ENCODE peak calls at places on chromosomes 4 and X, in five cellular contexts. One of them, this sample, is unnamed.

GRCh38 chr4:79913581-79913980 is 159.4 kb downstream of the ANTXR2 start:
- DNase-seq in spleen: no peak
- DNase-seq in adrenal gland: no peak
- DNase-seq in endothelial cell of umbilical vein: no peak
- DNase-seq in tibial nerve: no peak
- DNase-seq in this sample: no peak

GRCh38 chr4:21447320-21448055 is 501.1 kb downstream of the KCNIP4 start:
- DNase-seq in endothelial cell of umbilical vein: no peak
- DNase-seq in tibial nerve: no peak
- DNase-seq in spleen: no peak
- DNase-seq in adrenal gland: no peak
- DNase-seq in this sample: no peak

GRCh38 chr4:152853293-152853692 is 73.5 kb downstream of the ARFIP1 start:
- DNase-seq in tibial nerve: no peak
- DNase-seq in adrenal gland: no peak
- DNase-seq in spleen: no peak
- DNase-seq in endothelial cell of umbilical vein: no peak
- DNase-seq in this sample: no peak

GRCh38 chr4:67131224-67131623 is 414.1 kb downstream of the CENPC start:
- DNase-seq in spleen: no peak
- DNase-seq in adrenal gland: no peak
- DNase-seq in endothelial cell of umbilical vein: no peak
- DNase-seq in tibial nerve: no peak
- DNase-seq in this sample: no peak

GRCh38 chrX:53456254-53456653 is 22.1 kb upstream of the HSD17B10 start:
- DNase-seq in tibial nerve: no peak
- DNase-seq in spleen: no peak
- DNase-seq in adrenal gland: no peak
- DNase-seq in endothelial cell of umbilical vein: no peak
- DNase-seq in this sample: no peak

GRCh38 chrX:17474892-17475291 is 99.9 kb downstream of the NHS start:
- DNase-seq in endothelial cell of umbilical vein: no peak
- DNase-seq in spleen: no peak
- DNase-seq in adrenal gland: no peak
- DNase-seq in tibial nerve: no peak
- DNase-seq in this sample: no peak

GRCh38 chr4:75736862-75737261 is 12.5 kb downstream of the USO1 start:
- DNase-seq in tibial nerve: no peak
- DNase-seq in endothelial cell of umbilical vein: no peak
- DNase-seq in spleen: no peak
- DNase-seq in adrenal gland: no peak
- DNase-seq in this sample: no peak

GRCh38 chr4:52957220-52957686 is 95.1 kb downstream of the RASL11B start:
- DNase-seq in adrenal gland: no peak
- DNase-seq in endothelial cell of umbilical vein: no peak
- DNase-seq in spleen: no peak
- DNase-seq in tibial nerve: no peak
- DNase-seq in this sample: no peak

GRCh38 chr4:174292473-174292872 is 8.8 kb downstream of the CEP44 start:
- DNase-seq in adrenal gland: no peak
- DNase-seq in spleen: no peak
- DNase-seq in tibial nerve: no peak
- DNase-seq in endothelial cell of umbilical vein: no peak
- DNase-seq in this sample: no peak

GRCh38 chr4:124111922-124112321 is 600.6 kb downstream of the ANKRD50 start:
- DNase-seq in endothelial cell of umbilical vein: peak; percentile 84
- DNase-seq in spleen: no peak
- DNase-seq in adrenal gland: no peak
- DNase-seq in tibial nerve: no peak
- DNase-seq in this sample: peak; percentile 53

GRCh38 chr4:55125087-55125721 is at the start of gene KDR:
- DNase-seq in adrenal gland: no peak
- DNase-seq in tibial nerve: no peak
- DNase-seq in endothelial cell of umbilical vein: peak; percentile 68
- DNase-seq in spleen: no peak
- DNase-seq in this sample: no peak

GRCh38 chrX:57227691-57228090 is 58.8 kb upstream of the FAAH2 start:
- DNase-seq in spleen: no peak
- DNase-seq in tibial nerve: no peak
- DNase-seq in adrenal gland: no peak
- DNase-seq in endothelial cell of umbilical vein: no peak
- DNase-seq in this sample: no peak

GRCh38 chrX:48578661-48579128 is 4.4 kb downstream of the RBM3 start:
- DNase-seq in adrenal gland: no peak
- DNase-seq in tibial nerve: no peak
- DNase-seq in spleen: no peak
- DNase-seq in endothelial cell of umbilical vein: no peak
- DNase-seq in this sample: no peak
- TF ChIP-seq POLR2A in adrenal gland: no peak
- TF ChIP-seq POLR2A in tibial nerve: no peak
- TF ChIP-seq POLR2A in spleen: no peak
- TF ChIP-seq POLR2A in endothelial cell of umbilical vein: no peak
- TF ChIP-seq POLR2A in this sample: no peak

GRCh38 chr4:98659106-98659592 is 738 bp upstream of the TSPAN5 start:
- DNase-seq in endothelial cell of umbilical vein: no peak
- DNase-seq in adrenal gland: no peak
- DNase-seq in spleen: no peak
- DNase-seq in tibial nerve: no peak
- DNase-seq in this sample: peak; percentile 23

GRCh38 chr4:98659741-98660507 is 1.5 kb upstream of the TSPAN5 start:
- DNase-seq in adrenal gland: no peak
- DNase-seq in endothelial cell of umbilical vein: peak; percentile 46
- DNase-seq in tibial nerve: no peak
- DNase-seq in spleen: no peak
- DNase-seq in this sample: peak; percentile 25

GRCh38 chr4:98657531-98658286 is 702 bp downstream of the TSPAN5 start:
- DNase-seq in adrenal gland: no peak
- DNase-seq in spleen: peak; percentile 78
- DNase-seq in endothelial cell of umbilical vein: peak; percentile 83
- DNase-seq in tibial nerve: no peak
- DNase-seq in this sample: peak; percentile 56

GRCh38 chr4:98656443-98656842 is 2.0 kb downstream of the TSPAN5 start:
- DNase-seq in spleen: no peak
- DNase-seq in adrenal gland: no peak
- DNase-seq in endothelial cell of umbilical vein: no peak
- DNase-seq in tibial nerve: no peak
- DNase-seq in this sample: no peak

GRCh38 chr4:98658287-98659105 is at the start of gene TSPAN5:
- DNase-seq in tibial nerve: peak; percentile 46
- DNase-seq in endothelial cell of umbilical vein: peak; percentile 82
- DNase-seq in adrenal gland: peak; percentile 57
- DNase-seq in spleen: peak; percentile 96
- DNase-seq in this sample: peak; percentile 73
- TF ChIP-seq POLR2A in tibial nerve: peak; percentile 51
- TF ChIP-seq POLR2A in endothelial cell of umbilical vein: peak; percentile 37
- TF ChIP-seq POLR2A in adrenal gland: no peak
- TF ChIP-seq POLR2A in spleen: peak; percentile 59
- TF ChIP-seq POLR2A in this sample: peak; percentile 18

DNA sequence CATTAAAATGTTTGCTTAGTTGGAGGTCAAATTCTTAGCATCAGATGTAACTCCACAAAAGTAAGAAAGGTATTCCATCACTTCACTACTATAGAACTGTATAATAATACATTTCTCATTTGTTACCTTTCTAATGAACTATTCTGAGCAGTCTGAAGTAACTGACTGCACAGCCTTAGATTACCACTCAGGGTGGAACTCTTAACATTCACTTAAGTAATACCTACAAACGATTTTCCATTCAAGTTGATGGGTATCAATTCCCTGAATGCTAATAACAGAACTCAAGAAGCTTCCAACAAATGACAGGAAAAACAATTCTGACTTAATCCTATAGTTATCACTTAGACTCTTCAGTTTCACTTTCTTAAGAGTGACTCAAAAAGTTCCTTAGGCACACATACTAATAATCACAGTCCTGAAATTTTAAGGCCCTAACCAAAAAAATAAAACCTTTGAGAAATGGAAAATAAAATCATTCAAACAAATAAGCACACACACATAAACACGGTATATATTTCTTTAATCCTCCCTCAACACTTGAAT is 20.9 kb downstream of the HNRNPD start:
- DNase-seq in endothelial cell of umbilical vein: no peak
- DNase-seq in adrenal gland: no peak
- DNase-seq in spleen: no peak
- DNase-seq in tibial nerve: no peak
- DNase-seq in this sample: no peak
- TF ChIP-seq POLR2A in endothelial cell of umbilical vein: no peak
- TF ChIP-seq POLR2A in adrenal gland: no peak
- TF ChIP-seq POLR2A in spleen: no peak
- TF ChIP-seq POLR2A in tibial nerve: no peak
- TF ChIP-seq POLR2A in this sample: no peak

GRCh38 chr4:42150653-42151567 is 1.5 kb downstream of the BEND4 start:
- DNase-seq in spleen: peak; percentile 86
- DNase-seq in endothelial cell of umbilical vein: no peak
- DNase-seq in tibial nerve: no peak
- DNase-seq in adrenal gland: no peak
- DNase-seq in this sample: no peak
- TF ChIP-seq POLR2A in spleen: no peak
- TF ChIP-seq POLR2A in endothelial cell of umbilical vein: no peak
- TF ChIP-seq POLR2A in tibial nerve: no peak
- TF ChIP-seq POLR2A in adrenal gland: no peak
- TF ChIP-seq POLR2A in this sample: no peak

This sample was measured in A549.